ENCODE peak calls at places on chromosomes 13 and 19, in eight cellular contexts. V is BJ, G is heart left ventricle, U is PC-3, W is OCI-LY7, S is epithelial cell of esophagus, Z is uterus, L is AG09309. Q is an unnamed sample.

GRCh38 chr19:4208385-4209094 is 20.8 kb upstream of the EBI3 start:
- DNase-seq in V (no peak), G (no peak), U (peak; percentile 50), W (peak; percentile 53), S (peak; percentile 56), Z (no peak), L (no peak), Q (peak; percentile 24)

GRCh38 chr13:32624441-32624840 is 38.2 kb downstream of the PDS5B start:
- DNase-seq in V (no peak), G (no peak), U (no peak), W (no peak), S (no peak), Z (no peak), L (no peak), Q (no peak)

GRCh38 chr13:21219044-21219381 is 42.6 kb downstream of the MRPL57 start:
- DNase-seq in V (no peak), G (no peak), U (no peak), W (no peak), S (no peak), Z (no peak), L (no peak), Q (no peak)

GRCh38 chr19:44960906-44961734 is 5.9 kb downstream of the CLPTM1 start:
- DNase-seq in V (no peak), G (no peak), U (no peak), W (peak; percentile 89), S (no peak), Z (no peak), L (no peak), Q (no peak)

GRCh38 chr13:40402931-40403412 is 263.5 kb downstream of the FOXO1 start:
- DNase-seq in V (peak; percentile 14), G (no peak), U (peak; percentile 59), W (no peak), S (peak; percentile 47), Z (peak; percentile 52), L (no peak), Q (no peak)

GRCh38 chr13:106372199-106373160 is 163.0 kb downstream of the EFNB2 start:
- DNase-seq in V (peak; percentile 52), G (no peak), U (no peak), W (peak; percentile 2), S (peak; percentile 51), Z (no peak), L (peak; percentile 76), Q (no peak)

GRCh38 chr13:42377640-42378382 is 105.9 kb downstream of the AKAP11 start:
- DNase-seq in V (no peak), G (no peak), U (no peak), W (peak; percentile 73), S (no peak), Z (no peak), L (no peak), Q (no peak)

GRCh38 chr13:33349314-33349995 is 63.9 kb upstream of the STARD13 start:
- DNase-seq in V (no peak), G (peak; percentile 44), U (peak; percentile 43), W (no peak), S (no peak), Z (peak; percentile 26), L (no peak), Q (no peak)

GRCh38 chr13:75628811-75629210 is 7.3 kb upstream of the LMO7 start:
- DNase-seq in V (no peak), G (no peak), U (no peak), W (no peak), S (no peak), Z (no peak), L (no peak), Q (no peak)

GRCh38 chr19:43562698-43563241 is 12.6 kb downstream of the XRCC1 start:
- DNase-seq in V (peak; percentile 26), G (peak; percentile 87), U (peak; percentile 71), W (peak; percentile 25), S (peak; percentile 52), Z (peak; percentile 36), L (peak; percentile 92), Q (no peak)

GRCh38 chr13:26971990-26972888 is 199.4 kb downstream of the USP12 start:
- DNase-seq in V (no peak), G (no peak), U (peak; percentile 64), W (peak; percentile 53), S (peak; percentile 55), Z (no peak), L (no peak), Q (peak; percentile 15)

GRCh38 chr19:29690842-29691241 is 24.2 kb downstream of the C19orf12 start:
- DNase-seq in V (no peak), G (no peak), U (peak; percentile 69), W (peak; percentile 62), S (peak; percentile 64), Z (no peak), L (no peak), Q (peak; percentile 43)

DNA sequence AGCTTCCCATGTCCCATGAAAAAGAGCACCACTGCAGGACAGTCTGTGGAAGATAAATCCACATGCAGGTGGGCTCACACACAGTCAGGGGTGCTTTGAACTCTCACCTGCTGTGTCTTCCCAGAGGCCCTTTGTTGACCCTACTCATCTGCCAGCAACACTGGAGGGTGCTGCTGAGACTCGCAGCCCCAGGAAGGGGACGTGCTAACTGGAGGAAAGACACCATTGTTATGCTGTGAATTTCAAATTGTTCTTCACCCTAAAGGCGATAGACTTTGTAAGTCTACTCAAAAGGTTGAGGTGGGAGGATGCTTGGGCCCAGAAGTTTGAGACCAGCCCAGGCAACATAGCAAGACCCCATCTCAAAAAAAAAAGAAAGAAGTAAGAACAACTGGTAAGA is 107.3 kb upstream of the SERP2 start:
- DNase-seq in V (no peak), G (no peak), U (no peak), W (peak; percentile 42), S (no peak), Z (no peak), L (no peak), Q (no peak)
- TF ChIP-seq CTCF in V (no peak), G (no peak), U (no peak), W (peak; percentile 45), S (no peak), Z (no peak), L (no peak), Q (no peak)

DNA sequence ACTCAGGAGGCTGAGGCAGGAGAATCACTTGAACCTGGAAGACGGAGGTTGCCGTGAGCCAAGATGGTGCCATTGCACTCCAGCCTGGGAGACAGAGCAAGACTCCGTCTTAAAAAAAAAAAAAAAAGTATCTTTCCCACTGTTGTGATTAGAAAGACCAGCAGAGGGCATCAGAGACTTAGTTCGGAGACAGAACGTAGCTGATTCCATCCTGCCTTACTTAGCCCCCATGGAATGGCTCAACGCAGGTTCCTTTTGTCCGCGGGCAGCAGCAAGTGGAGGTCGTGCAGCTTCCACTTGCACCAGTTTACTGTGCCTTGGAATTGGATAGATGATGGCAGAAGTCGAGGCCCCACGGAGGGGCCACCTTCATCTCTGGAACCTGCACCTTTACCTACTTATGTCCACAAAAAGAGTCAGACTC is 8.1 kb downstream of the TIMM29 start:
- DNase-seq in V (peak; percentile 42), G (no peak), U (peak; percentile 94), W (peak; percentile 88), S (peak; percentile 76), Z (no peak), L (peak; percentile 48), Q (no peak)
- TF ChIP-seq CTCF in V (peak; percentile 65), G (peak; percentile 63), U (peak; percentile 73), W (peak; percentile 79), S (peak; percentile 71), Z (peak; percentile 75), L (peak; percentile 64), Q (peak; percentile 88)

DNA sequence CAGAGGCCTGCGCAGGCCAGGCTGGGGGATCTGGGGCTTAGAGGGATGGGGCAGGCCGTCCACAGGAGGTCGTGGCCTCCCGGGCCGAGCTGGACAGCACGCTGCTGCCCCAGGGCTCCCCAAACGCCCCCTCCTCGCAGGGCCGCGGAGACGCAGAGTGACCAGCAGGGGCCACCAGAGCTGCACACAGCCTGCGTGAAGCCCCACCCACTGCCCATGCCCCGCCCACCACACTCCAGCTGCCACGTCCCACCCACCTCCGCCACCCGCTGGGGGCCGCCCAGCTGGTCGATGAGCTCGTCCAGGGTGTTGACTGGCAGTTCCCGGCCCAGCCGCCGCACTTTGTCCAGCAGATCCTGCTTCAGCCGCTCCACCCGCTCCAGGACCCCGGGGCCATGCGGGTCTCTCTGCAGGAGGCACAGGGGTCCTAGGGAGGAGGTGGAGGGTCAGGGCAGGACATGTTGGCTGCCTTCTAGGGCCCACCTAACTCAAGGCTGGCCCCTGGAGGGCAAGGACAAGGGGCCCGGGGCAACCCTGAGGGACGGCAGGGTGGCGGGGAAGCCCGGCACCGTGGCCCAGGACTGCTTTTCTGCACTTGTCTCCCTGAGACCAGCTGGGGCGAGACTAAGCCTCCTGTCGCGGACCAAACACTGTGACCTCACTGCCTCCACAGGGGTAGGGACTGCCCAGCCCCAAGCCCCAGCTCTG is 9.6 kb downstream of the GPX4 start:
- DNase-seq in V (peak; percentile 36), G (peak; percentile 99), U (peak; percentile 66), W (peak; percentile 86), S (peak; percentile 92), Z (peak; percentile 95), L (peak; percentile 69), Q (no peak)
- TF ChIP-seq CTCF in V (peak; percentile 85), G (peak; percentile 100), U (peak; percentile 66), W (peak; percentile 80), S (peak; percentile 71), Z (peak; percentile 97), L (peak; percentile 85), Q (peak; percentile 85)

GRCh38 chr13:49214917-49215376 is 5.2 kb upstream of the MLNR start:
- DNase-seq in V (no peak), G (peak; percentile 38), U (peak; percentile 11), W (peak; percentile 72), S (peak; percentile 23), Z (no peak), L (no peak), Q (no peak)
- TF ChIP-seq CTCF in V (no peak), G (no peak), U (no peak), W (peak; percentile 64), S (peak; percentile 21), Z (no peak), L (peak; percentile 7), Q (peak; percentile 19)

GRCh38 chr13:100689191-100689590 is 14.6 kb upstream of the TMTC4 start:
- DNase-seq in V (no peak), G (no peak), U (no peak), W (no peak), S (no peak), Z (no peak), L (no peak), Q (no peak)

GRCh38 chr13:100694722-100695644 is 20.4 kb upstream of the TMTC4 start:
- DNase-seq in V (no peak), G (no peak), U (peak; percentile 58), W (no peak), S (peak; percentile 37), Z (no peak), L (no peak), Q (no peak)
- TF ChIP-seq CTCF in V (peak; percentile 59), G (peak; percentile 18), U (peak; percentile 52), W (peak; percentile 52), S (peak; percentile 45), Z (no peak), L (peak; percentile 58), Q (peak; percentile 60)

DNA sequence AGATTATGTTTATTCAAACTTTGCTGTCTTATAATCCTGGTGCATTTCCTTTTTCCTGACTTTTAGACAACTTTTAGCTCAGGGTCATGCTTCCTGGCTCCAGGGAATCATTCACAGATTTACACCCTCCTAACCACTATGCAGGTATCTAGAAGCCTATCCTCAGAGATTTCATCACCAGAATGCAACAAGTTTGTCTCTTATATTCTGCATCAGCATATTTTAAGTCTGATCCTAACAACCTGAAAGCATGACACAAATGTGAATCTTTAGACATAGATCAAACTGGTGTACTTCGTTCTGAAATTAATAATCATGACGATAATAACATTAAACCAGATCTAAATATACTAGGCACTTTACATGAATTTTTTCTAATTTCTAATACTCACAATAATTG is 100.0 kb downstream of the TRPC4 start:
- DNase-seq in V (no peak), G (no peak), U (no peak), W (no peak), S (no peak), Z (no peak), L (no peak), Q (no peak)
- TF ChIP-seq CTCF in V (no peak), G (no peak), U (no peak), W (no peak), S (no peak), Z (no peak), L (no peak), Q (no peak)

GRCh38 chr13:85261757-85262346 is 537.4 kb downstream of the SLITRK6 start:
- DNase-seq in V (no peak), G (no peak), U (peak; percentile 45), W (peak; percentile 27), S (peak; percentile 49), Z (no peak), L (no peak), Q (no peak)
- TF ChIP-seq CTCF in V (peak; percentile 54), G (no peak), U (peak; percentile 67), W (peak; percentile 83), S (peak; percentile 61), Z (no peak), L (peak; percentile 33), Q (peak; percentile 62)